ENCODE peak calls at places on chromosomes 4 and X, in nine cellular contexts. P is mesenchymal stem cell; V is CD8-positive, alpha-beta memory T cell; R is naive thymus-derived CD4-positive, alpha-beta T cell; J is HFFc6; B is left ventricle myocardium superior; T is endodermal cell; L is head of caudate nucleus; E is LHCN-M2. D is an unnamed sample.

GRCh38 chr4:128565565-128566186 is 243.8 kb upstream of the JADE1 start:
- DNase-seq in T (peak; percentile 91), L (peak; percentile 32), V (no peak), P (peak; percentile 47), E (peak; percentile 60), J (no peak), R (no peak), B (peak; percentile 64), D (peak; percentile 41)

GRCh38 chr4:6326312-6327060 is 56.8 kb downstream of the WFS1 start:
- DNase-seq in V (no peak), B (no peak), P (no peak), J (no peak), L (no peak), E (no peak), T (no peak), R (no peak), D (no peak)

GRCh38 chr4:63831590-63831989 is 577.7 kb downstream of the TECRL start:
- DNase-seq in B (no peak), L (no peak), E (no peak), R (no peak), T (no peak), J (no peak), V (no peak), P (no peak), D (no peak)

GRCh38 chrX:19840899-19841648 is 46.3 kb downstream of the SH3KBP1 start:
- DNase-seq in P (no peak), L (no peak), J (no peak), B (no peak), E (no peak), V (peak; percentile 42), T (peak; percentile 78), R (peak; percentile 37), D (no peak)

GRCh38 chrX:119871245-119871598 is 311 bp downstream of the RNF113A start:
- DNase-seq in R (no peak), J (no peak), V (peak; percentile 64), L (no peak), T (no peak), E (no peak), P (no peak), B (no peak), D (no peak)

GRCh38 chr4:154719087-154719486 is 24.7 kb upstream of the LRAT start:
- DNase-seq in P (no peak), R (no peak), T (no peak), J (no peak), V (no peak), E (peak; percentile 21), B (no peak), L (no peak), D (no peak)

GRCh38 chr4:56683455-56683854 is 2.4 kb upstream of the HOPX start:
- DNase-seq in B (no peak), V (no peak), R (no peak), E (no peak), L (no peak), P (no peak), J (no peak), T (no peak), D (no peak)

GRCh38 chrX:85244411-85245210 is 820 bp downstream of the ZNF711 start:
- DNase-seq in J (no peak), B (no peak), R (peak; percentile 22), T (peak; percentile 55), P (peak; percentile 44), V (peak; percentile 1), L (peak; percentile 5), E (peak; percentile 26), D (peak; percentile 7)

GRCh38 chr4:77372375-77372774 is 215.4 kb downstream of the CCNG2 start:
- DNase-seq in L (no peak), V (no peak), P (no peak), E (no peak), R (no peak), T (no peak), J (no peak), B (no peak), D (no peak)

GRCh38 chrX:135535077-135535630 is 14.7 kb downstream of the INTS6L start:
- DNase-seq in E (no peak), V (no peak), T (no peak), L (no peak), B (no peak), P (no peak), R (no peak), J (no peak), D (no peak)

GRCh38 chrX:37776987-37777325 is 2.9 kb upstream of the CYBB start:
- DNase-seq in B (no peak), J (no peak), L (no peak), V (no peak), R (no peak), E (no peak), T (no peak), P (no peak), D (no peak)

GRCh38 chr4:14749910-14750309 is 252.4 kb upstream of the CPEB2 start:
- DNase-seq in J (no peak), V (no peak), B (peak; percentile 38), P (peak; percentile 8), L (peak; percentile 16), R (peak; percentile 24), T (peak; percentile 55), E (peak; percentile 52), D (peak; percentile 2)